ENCODE peak calls at places on chromosomes 11 and 22, in four cellular contexts. T, J, I and M are unnamed samples.

GRCh38 chr11:73273246-73273890 is 1.2 kb downstream of the P2RY6 start:
- DNase-seq in T (no peak), J (no peak), I (no peak), M (no peak)

GRCh38 chr11:2150206-2150847 is 10.7 kb downstream of the INS start:
- DNase-seq in T (peak), J (no peak), I (no peak), M (no peak)

GRCh38 chr11:62999156-62999555 is 14.4 kb upstream of the SLC22A6 start:
- DNase-seq in T (no peak), J (no peak), I (no peak), M (no peak)

GRCh38 chr22:48649466-48649865 is 1178.2 kb downstream of the BRD1 start:
- DNase-seq in T (no peak), J (no peak), I (no peak), M (no peak)

GRCh38 chr11:1099519-1100355 is 25.1 kb downstream of the MUC2 start:
- DNase-seq in T (no peak), J (peak), I (no peak), M (no peak)

GRCh38 chr11:29009426-29009825 is 901.2 kb downstream of the METTL15 start:
- DNase-seq in T (no peak), J (no peak), I (no peak), M (no peak)

GRCh38 chr11:122882809-122883681 is 486 bp downstream of the JHY start:
- DNase-seq in T (peak), J (peak), I (peak), M (peak)

GRCh38 chr11:72816404-72816990 is 2.3 kb downstream of the ATG16L2 start:
- DNase-seq in T (no peak), J (no peak), I (no peak), M (no peak)

GRCh38 chr11:20368441-20368840 is 4.9 kb downstream of the HTATIP2 start:
- DNase-seq in T (no peak), J (no peak), I (no peak), M (no peak)

GRCh38 chr11:116563028-116563712 is 209.6 kb downstream of the BUD13 start:
- DNase-seq in T (peak), J (peak), I (no peak), M (no peak)

GRCh38 chr11:116558504-116559252 is 214.1 kb downstream of the BUD13 start:
- DNase-seq in T (no peak), J (peak), I (no peak), M (no peak)

GRCh38 chr11:116567721-116568242 is 205.0 kb downstream of the BUD13 start:
- DNase-seq in T (no peak), J (no peak), I (no peak), M (no peak)

GRCh38 chr11:116563713-116564050 is 209.1 kb downstream of the BUD13 start:
- DNase-seq in T (no peak), J (no peak), I (no peak), M (no peak)
- H3K27ac ChIP-seq in T (no peak), J (no peak), I (no peak), M (peak)

GRCh38 chr11:65612691-65613090 is 1.3 kb downstream of the MAP3K11 start:
- DNase-seq in T (no peak), J (no peak), I (no peak), M (no peak)

GRCh38 chr11:65611758-65612603 is 2.0 kb downstream of the MAP3K11 start:
- DNase-seq in T (no peak), J (no peak), I (no peak), M (no peak)

GRCh38 chr11:65609711-65610110 is 4.3 kb downstream of the MAP3K11 start:
- DNase-seq in T (no peak), J (no peak), I (no peak), M (no peak)

GRCh38 chr11:65609236-65609635 is 4.8 kb downstream of the MAP3K11 start:
- DNase-seq in T (no peak), J (no peak), I (no peak), M (no peak)

GRCh38 chr11:65611028-65611757 is 2.8 kb downstream of the MAP3K11 start:
- DNase-seq in T (no peak), J (peak), I (no peak), M (peak)
- H3K27ac ChIP-seq in T (peak), J (peak), I (peak), M (peak)

GRCh38 chr11:44404736-44405395 is 94.9 kb upstream of the ALX4 start:
- DNase-seq in T (no peak), J (no peak), I (no peak), M (no peak)

GRCh38 chr11:44407211-44407996 is 97.5 kb upstream of the ALX4 start:
- DNase-seq in T (no peak), J (no peak), I (no peak), M (no peak)

GRCh38 chr11:44409558-44410236 is 99.8 kb upstream of the ALX4 start:
- DNase-seq in T (peak), J (no peak), I (no peak), M (no peak)

GRCh38 chr11:44409071-44409470 is 99.1 kb upstream of the ALX4 start:
- DNase-seq in T (no peak), J (no peak), I (no peak), M (no peak)

DNA sequence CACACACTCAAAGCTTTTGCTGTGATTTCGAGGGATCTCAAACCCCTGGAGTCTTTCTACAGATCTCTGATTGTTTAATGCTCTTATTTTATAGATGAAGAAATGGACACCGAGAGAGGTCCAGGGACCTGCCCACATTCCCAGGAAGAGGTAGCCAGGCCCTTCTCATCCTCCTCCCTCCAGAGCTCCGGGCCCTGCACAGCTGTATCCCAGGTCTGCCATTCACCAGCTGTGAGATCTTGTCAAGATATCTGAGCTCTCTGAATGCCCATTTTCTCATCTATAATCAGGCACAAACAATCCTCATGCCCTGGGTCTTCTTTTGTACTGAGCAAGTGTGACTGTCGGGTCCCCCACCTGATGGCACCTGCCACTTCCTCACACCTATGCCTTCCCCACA is 98.2 kb upstream of the ALX4 start:
- DNase-seq in T (no peak), J (no peak), I (no peak), M (no peak)
- H3K27ac ChIP-seq in T (no peak), J (no peak), I (no peak), M (no peak)

DNA sequence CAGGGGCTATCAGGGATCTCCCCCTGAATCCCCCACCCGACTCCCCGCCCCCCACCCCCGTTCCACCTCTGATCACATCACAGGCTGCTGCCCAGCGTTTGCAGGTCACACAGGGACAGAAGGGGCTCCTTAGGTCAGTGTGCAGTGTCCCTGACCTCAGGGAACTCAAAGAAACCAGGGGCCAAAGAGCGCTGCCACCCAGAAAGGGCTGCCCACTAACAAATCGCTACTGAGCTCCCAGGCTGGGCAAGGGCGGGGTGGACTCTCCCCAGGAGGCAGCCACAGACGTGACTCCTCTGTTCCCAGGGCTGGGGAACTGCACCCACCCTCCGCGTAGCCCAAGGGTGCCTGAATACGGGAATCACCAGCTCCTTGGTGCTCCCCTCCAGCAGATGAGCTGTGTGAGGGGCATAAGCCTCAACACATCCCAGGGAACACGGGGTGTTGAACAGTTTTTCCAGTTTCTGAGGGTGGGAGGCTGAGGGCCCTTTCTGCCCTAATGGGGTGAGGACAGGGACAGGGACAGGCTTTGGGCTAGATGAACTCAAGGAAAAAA is 9.9 kb upstream of the POLDIP3 start:
- DNase-seq in T (no peak), J (no peak), I (no peak), M (no peak)
- H3K27ac ChIP-seq in T (peak), J (no peak), I (no peak), M (no peak)

GRCh38 chr11:44978279-44978960 is 27.7 kb upstream of the TP53I11 start:
- DNase-seq in T (no peak), J (no peak), I (no peak), M (no peak)
- H3K27ac ChIP-seq in T (no peak), J (peak), I (no peak), M (no peak)

DNA sequence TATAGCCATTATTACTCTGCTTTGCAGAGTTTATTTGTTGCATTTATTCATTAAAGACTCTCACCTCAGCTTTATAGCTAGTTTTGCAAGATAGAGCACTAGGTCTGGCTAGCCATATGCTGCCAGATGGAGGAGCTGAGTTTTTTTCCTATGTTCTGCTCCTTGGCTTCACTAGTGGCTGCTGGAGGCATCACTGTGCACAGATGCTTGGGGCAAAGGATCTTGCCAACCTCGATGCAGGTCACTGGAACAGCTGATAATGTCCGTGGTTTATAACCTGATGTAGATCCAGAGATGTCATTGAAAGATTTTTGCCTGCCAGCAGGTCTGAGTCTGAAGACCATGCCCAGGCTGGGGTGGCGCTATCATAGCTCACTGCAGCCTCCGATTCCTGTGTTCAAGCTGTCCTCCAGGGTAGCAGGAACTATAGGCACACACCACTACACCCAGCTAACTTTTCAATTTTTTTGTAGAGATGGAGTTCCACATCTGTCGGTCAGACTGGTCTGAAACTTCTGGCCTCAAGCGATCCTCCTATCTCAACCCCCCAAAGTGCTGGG is 63.2 kb downstream of the PACS1 start:
- DNase-seq in T (no peak), J (no peak), I (no peak), M (no peak)
- H3K27ac ChIP-seq in T (no peak), J (no peak), I (no peak), M (no peak)

GRCh38 chr11:46886211-46886610 is 32.1 kb downstream of the LRP4 start:
- DNase-seq in T (no peak), J (no peak), I (no peak), M (no peak)
- H3K27ac ChIP-seq in T (no peak), J (no peak), I (no peak), M (no peak)

DNA sequence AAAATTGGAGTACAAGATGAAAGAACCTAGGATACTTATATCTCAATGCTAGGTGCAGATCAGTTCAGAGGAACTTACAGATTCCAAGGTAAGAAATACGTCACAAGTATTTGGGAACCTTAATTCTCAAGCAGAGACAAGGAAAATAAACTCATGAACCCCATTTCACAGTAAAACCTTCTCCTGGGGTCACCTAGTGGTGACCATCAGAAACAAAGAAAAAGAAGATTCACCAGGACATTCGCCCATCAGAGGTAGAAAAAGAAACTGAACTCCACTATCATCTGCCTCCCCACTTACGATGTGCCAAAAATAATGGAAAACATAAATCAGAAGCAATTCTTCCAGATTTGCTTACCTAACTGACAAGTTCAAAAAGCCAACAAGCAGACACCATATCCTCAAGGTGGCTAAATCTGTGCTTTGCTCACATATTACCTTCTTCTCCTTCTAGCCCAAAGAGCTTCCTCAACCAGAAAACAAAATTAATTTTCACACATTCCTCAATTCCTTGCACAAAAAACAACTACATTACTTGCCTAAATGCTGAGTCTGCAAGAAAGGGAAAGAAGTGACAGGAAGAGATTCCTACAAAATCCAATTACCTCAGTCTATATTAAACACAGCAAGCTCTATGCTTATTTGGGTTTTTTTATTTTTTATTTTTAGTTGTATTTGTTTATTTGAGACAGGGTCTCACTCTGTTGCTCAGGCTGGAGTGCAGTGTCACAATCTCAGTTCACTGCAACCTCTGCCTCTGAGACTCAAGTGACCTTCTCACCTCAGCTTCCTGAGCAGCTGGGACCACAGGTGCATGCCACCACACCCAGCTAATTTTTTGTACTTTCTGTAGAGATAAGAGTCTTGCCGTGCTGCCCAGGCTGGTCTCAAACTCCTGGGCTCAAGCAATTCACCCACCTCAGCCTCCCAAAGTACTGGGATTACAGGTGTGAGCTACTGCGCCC is 4.7 kb downstream of the DENND5A start:
- DNase-seq in T (no peak), J (no peak), I (no peak), M (no peak)
- H3K27ac ChIP-seq in T (no peak), J (no peak), I (no peak), M (no peak)